ENCODE peak calls at places on chromosome 2, in six cellular contexts. One of them, this sample, is unnamed.

GRCh38 chr2:43495727-43496126 is 100.1 kb downstream of the THADA start:
- DNase-seq in right lobe of liver: no peak
- DNase-seq in HepG2: no peak
- DNase-seq in PC-9: peak
- DNase-seq in AG10803: peak
- DNase-seq in DND-41: no peak
- DNase-seq in this sample: no peak

GRCh38 chr2:237894986-237895543 is 35.6 kb downstream of the RAMP1 start:
- DNase-seq in right lobe of liver: no peak
- DNase-seq in HepG2: no peak
- DNase-seq in PC-9: no peak
- DNase-seq in AG10803: no peak
- DNase-seq in DND-41: no peak
- DNase-seq in this sample: no peak

GRCh38 chr2:62501794-62502500 is 4.0 kb downstream of the TMEM17 start:
- DNase-seq in right lobe of liver: no peak
- DNase-seq in HepG2: no peak
- DNase-seq in PC-9: peak
- DNase-seq in AG10803: peak
- DNase-seq in DND-41: no peak
- DNase-seq in this sample: no peak

GRCh38 chr2:66846887-66847286 is 412.0 kb downstream of the MEIS1 start:
- DNase-seq in right lobe of liver: no peak
- DNase-seq in HepG2: peak
- DNase-seq in PC-9: no peak
- DNase-seq in AG10803: no peak
- DNase-seq in DND-41: no peak
- DNase-seq in this sample: no peak

GRCh38 chr2:129152514-129152913 is 827.0 kb upstream of the RAB6C start:
- DNase-seq in right lobe of liver: no peak
- DNase-seq in HepG2: no peak
- DNase-seq in PC-9: no peak
- DNase-seq in AG10803: no peak
- DNase-seq in DND-41: no peak
- DNase-seq in this sample: no peak

GRCh38 chr2:63614983-63615945 is 26.5 kb downstream of the MDH1 start:
- DNase-seq in right lobe of liver: no peak
- DNase-seq in HepG2: peak
- DNase-seq in PC-9: peak
- DNase-seq in AG10803: peak
- DNase-seq in DND-41: no peak
- DNase-seq in this sample: no peak

GRCh38 chr2:105378276-105378840 is 20.5 kb downstream of the FHL2 start:
- DNase-seq in right lobe of liver: no peak
- DNase-seq in HepG2: no peak
- DNase-seq in PC-9: no peak
- DNase-seq in AG10803: no peak
- DNase-seq in DND-41: no peak
- DNase-seq in this sample: peak

GRCh38 chr2:129857200-129857599 is 122.3 kb upstream of the RAB6C start:
- DNase-seq in right lobe of liver: no peak
- DNase-seq in HepG2: no peak
- DNase-seq in PC-9: no peak
- DNase-seq in AG10803: no peak
- DNase-seq in DND-41: no peak
- DNase-seq in this sample: no peak

GRCh38 chr2:109446531-109447131 is 167.1 kb downstream of the SEPTIN10 start:
- DNase-seq in right lobe of liver: no peak
- DNase-seq in HepG2: no peak
- DNase-seq in PC-9: no peak
- DNase-seq in AG10803: no peak
- DNase-seq in DND-41: no peak
- DNase-seq in this sample: no peak

GRCh38 chr2:105732955-105733607 is 11.6 kb upstream of the NCK2 start:
- DNase-seq in right lobe of liver: no peak
- DNase-seq in HepG2: no peak
- DNase-seq in PC-9: no peak
- DNase-seq in AG10803: no peak
- DNase-seq in DND-41: no peak
- DNase-seq in this sample: peak

GRCh38 chr2:50491541-50492114 is 540.3 kb downstream of the NRXN1 start:
- DNase-seq in right lobe of liver: no peak
- DNase-seq in HepG2: peak
- DNase-seq in PC-9: no peak
- DNase-seq in AG10803: peak
- DNase-seq in DND-41: peak
- DNase-seq in this sample: no peak

GRCh38 chr2:65991332-65991731 is 443.6 kb upstream of the MEIS1 start:
- DNase-seq in right lobe of liver: no peak
- DNase-seq in HepG2: no peak
- DNase-seq in PC-9: no peak
- DNase-seq in AG10803: no peak
- DNase-seq in DND-41: no peak
- DNase-seq in this sample: no peak

GRCh38 chr2:196453613-196454047 is 185.9 kb upstream of the CCDC150 start:
- DNase-seq in right lobe of liver: no peak
- DNase-seq in HepG2: peak
- DNase-seq in PC-9: no peak
- DNase-seq in AG10803: peak
- DNase-seq in DND-41: peak
- DNase-seq in this sample: no peak

GRCh38 chr2:174180165-174180724 is 68.1 kb downstream of the OLA1 start:
- DNase-seq in right lobe of liver: no peak
- DNase-seq in HepG2: peak
- DNase-seq in PC-9: no peak
- DNase-seq in AG10803: peak
- DNase-seq in DND-41: no peak
- DNase-seq in this sample: no peak

GRCh38 chr2:169818241-169818640 is 6.5 kb downstream of the METTL5 start:
- DNase-seq in right lobe of liver: no peak
- DNase-seq in HepG2: no peak
- DNase-seq in PC-9: no peak
- DNase-seq in AG10803: no peak
- DNase-seq in DND-41: no peak
- DNase-seq in this sample: no peak

GRCh38 chr2:229174794-229175529 is 96.1 kb downstream of the PID1 start:
- DNase-seq in right lobe of liver: no peak
- DNase-seq in HepG2: no peak
- DNase-seq in PC-9: no peak
- DNase-seq in AG10803: peak
- DNase-seq in DND-41: no peak
- DNase-seq in this sample: peak

GRCh38 chr2:196925445-196925767 is 1.1 kb downstream of the PGAP1 start:
- DNase-seq in right lobe of liver: no peak
- DNase-seq in HepG2: peak
- DNase-seq in PC-9: no peak
- DNase-seq in AG10803: peak
- DNase-seq in DND-41: no peak
- DNase-seq in this sample: no peak

GRCh38 chr2:12050381-12050780 is 303.9 kb downstream of the LPIN1 start:
- DNase-seq in right lobe of liver: no peak
- DNase-seq in HepG2: peak
- DNase-seq in PC-9: no peak
- DNase-seq in AG10803: peak
- DNase-seq in DND-41: peak
- DNase-seq in this sample: no peak

GRCh38 chr2:30662268-30663131 is 144.7 kb downstream of the CAPN13 start:
- DNase-seq in right lobe of liver: no peak
- DNase-seq in HepG2: no peak
- DNase-seq in PC-9: peak
- DNase-seq in AG10803: peak
- DNase-seq in DND-41: no peak
- DNase-seq in this sample: no peak

GRCh38 chr2:46538393-46538792 is 59.0 kb downstream of the TMEM247 start:
- DNase-seq in right lobe of liver: no peak
- DNase-seq in HepG2: no peak
- DNase-seq in PC-9: no peak
- DNase-seq in AG10803: peak
- DNase-seq in DND-41: no peak
- DNase-seq in this sample: no peak

GRCh38 chr2:28325567-28326468 is 66.8 kb upstream of the FOSL2 start:
- DNase-seq in right lobe of liver: no peak
- DNase-seq in HepG2: no peak
- DNase-seq in PC-9: peak
- DNase-seq in AG10803: no peak
- DNase-seq in DND-41: peak
- DNase-seq in this sample: no peak

GRCh38 chr2:136281281-136282117 is 163.6 kb upstream of the CXCR4 start:
- DNase-seq in right lobe of liver: no peak
- DNase-seq in HepG2: no peak
- DNase-seq in PC-9: no peak
- DNase-seq in AG10803: no peak
- DNase-seq in DND-41: no peak
- DNase-seq in this sample: no peak

GRCh38 chr2:190746971-190747761 is 98.3 kb downstream of the NAB1 start:
- DNase-seq in right lobe of liver: no peak
- DNase-seq in HepG2: no peak
- DNase-seq in PC-9: no peak
- DNase-seq in AG10803: peak
- DNase-seq in DND-41: no peak
- DNase-seq in this sample: no peak

DNA sequence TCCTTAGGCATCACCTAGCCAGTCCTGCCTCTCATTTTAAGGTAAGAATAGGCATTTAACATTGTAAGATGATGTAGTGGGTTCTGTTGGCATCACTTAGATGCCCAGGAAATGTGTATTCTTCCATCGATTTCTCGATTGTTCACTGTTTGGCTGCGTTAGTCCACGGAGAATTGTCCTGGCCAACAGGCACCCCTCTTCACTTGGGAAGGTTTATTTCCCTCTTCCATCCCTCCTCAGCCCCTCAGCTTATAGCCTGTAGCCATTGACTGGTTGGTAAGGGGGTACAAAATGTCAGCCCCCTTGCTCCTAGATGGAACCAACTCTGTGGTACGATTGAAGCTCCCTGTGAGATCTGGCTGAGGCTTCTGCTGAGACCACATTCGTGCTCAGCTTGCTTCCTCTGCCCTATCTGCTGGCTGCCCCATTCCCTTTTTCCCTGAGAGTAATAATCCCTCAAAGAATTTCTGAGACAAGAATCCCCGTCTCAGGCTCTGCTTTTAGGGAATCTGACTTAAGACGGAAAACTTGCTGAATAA is 43.4 kb downstream of the PLEKHA3 start:
- DNase-seq in right lobe of liver: no peak
- DNase-seq in HepG2: no peak
- DNase-seq in PC-9: no peak
- DNase-seq in AG10803: no peak
- DNase-seq in DND-41: peak
- DNase-seq in this sample: no peak
- TF ChIP-seq CTCF in right lobe of liver: no peak
- TF ChIP-seq CTCF in HepG2: no peak
- TF ChIP-seq CTCF in PC-9: no peak
- TF ChIP-seq CTCF in AG10803: no peak
- TF ChIP-seq CTCF in DND-41: no peak
- TF ChIP-seq CTCF in this sample: no peak

GRCh38 chr2:98263362-98263761 is 82.9 kb upstream of the CNGA3 start:
- DNase-seq in right lobe of liver: no peak
- DNase-seq in HepG2: no peak
- DNase-seq in PC-9: no peak
- DNase-seq in AG10803: no peak
- DNase-seq in DND-41: no peak
- DNase-seq in this sample: no peak

GRCh38 chr2:98269830-98270229 is 76.4 kb upstream of the CNGA3 start:
- DNase-seq in right lobe of liver: no peak
- DNase-seq in HepG2: no peak
- DNase-seq in PC-9: no peak
- DNase-seq in AG10803: peak
- DNase-seq in DND-41: no peak
- DNase-seq in this sample: no peak

DNA sequence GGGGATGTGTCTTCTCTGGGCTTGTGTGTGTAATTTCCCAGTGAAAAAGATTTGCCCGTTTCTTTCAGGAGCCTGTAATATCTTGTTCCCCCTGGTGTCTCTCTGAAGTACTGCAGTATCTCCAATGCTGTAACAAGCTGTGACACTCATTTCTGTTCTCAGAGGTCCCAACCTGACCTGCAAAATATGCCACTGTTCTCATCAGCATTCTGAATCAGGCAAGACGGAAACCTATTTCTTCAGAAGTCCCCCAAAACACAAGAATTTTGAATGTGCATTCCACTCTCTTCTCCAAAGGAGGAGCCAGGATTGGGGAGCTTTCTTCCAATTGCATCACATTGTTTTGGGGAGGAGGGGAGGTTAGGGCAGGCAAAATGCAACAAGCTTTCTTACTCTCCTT is 77.0 kb upstream of the CNGA3 start:
- DNase-seq in right lobe of liver: no peak
- DNase-seq in HepG2: peak
- DNase-seq in PC-9: no peak
- DNase-seq in AG10803: peak
- DNase-seq in DND-41: peak
- DNase-seq in this sample: no peak
- TF ChIP-seq CTCF in right lobe of liver: peak
- TF ChIP-seq CTCF in HepG2: peak
- TF ChIP-seq CTCF in PC-9: peak
- TF ChIP-seq CTCF in AG10803: peak
- TF ChIP-seq CTCF in DND-41: peak
- TF ChIP-seq CTCF in this sample: peak

DNA sequence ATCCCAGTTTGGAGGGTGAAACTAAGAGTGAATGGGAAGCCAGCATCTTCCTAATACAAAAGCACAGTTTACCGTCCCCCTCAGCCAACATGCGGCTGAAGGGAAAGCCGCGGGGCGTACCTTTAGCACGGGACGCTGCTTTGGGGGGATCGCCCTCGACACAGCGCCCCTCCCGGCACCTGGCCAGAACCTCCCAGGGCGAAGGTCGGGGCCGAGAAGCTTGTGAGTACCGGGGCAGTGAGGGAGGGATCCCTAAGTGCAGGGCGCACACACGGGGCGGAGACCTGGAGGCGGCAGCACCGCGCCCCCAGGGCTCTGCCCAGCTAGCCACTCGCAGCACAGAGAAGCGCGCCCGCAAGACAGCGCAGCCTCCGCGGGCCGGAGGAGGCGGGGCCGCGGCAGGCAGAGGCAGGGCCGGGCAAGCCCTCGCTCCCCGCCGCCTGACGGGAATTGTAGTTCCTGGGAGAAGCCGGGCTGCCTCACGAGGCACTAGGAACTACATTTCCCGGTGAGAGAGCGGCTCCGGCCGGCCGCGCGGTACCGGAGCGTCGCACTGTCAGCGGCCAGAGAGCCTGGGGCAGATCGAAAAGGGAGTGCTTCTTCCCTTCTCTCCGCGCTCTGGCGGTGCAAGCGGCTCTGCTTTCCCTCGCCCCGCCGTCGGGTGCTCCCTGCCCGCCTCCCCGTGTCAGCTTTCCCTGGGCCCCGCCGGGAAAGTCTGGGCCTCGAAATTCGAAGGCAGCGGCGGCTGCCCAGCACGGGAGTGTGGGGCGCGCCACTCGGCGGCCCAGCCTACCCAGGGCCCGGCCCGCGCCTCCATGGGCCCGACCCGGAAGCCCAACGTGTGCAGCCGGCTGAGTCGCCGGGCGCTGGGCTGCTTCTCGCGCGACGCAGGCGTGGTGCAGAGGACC is at the start of the genes DCAF17 and METTL8:
- DNase-seq in right lobe of liver: peak
- DNase-seq in HepG2: peak
- DNase-seq in PC-9: peak
- DNase-seq in AG10803: peak
- DNase-seq in DND-41: peak
- DNase-seq in this sample: peak
- TF ChIP-seq CTCF in right lobe of liver: peak
- TF ChIP-seq CTCF in HepG2: peak
- TF ChIP-seq CTCF in PC-9: peak
- TF ChIP-seq CTCF in AG10803: no peak
- TF ChIP-seq CTCF in DND-41: peak
- TF ChIP-seq CTCF in this sample: no peak

GRCh38 chr2:157596992-157597681 is 31.5 kb downstream of the ACVR1C start:
- DNase-seq in right lobe of liver: peak
- DNase-seq in HepG2: no peak
- DNase-seq in PC-9: no peak
- DNase-seq in AG10803: peak
- DNase-seq in DND-41: no peak
- DNase-seq in this sample: no peak
- TF ChIP-seq CTCF in right lobe of liver: peak
- TF ChIP-seq CTCF in HepG2: peak
- TF ChIP-seq CTCF in PC-9: no peak
- TF ChIP-seq CTCF in AG10803: peak
- TF ChIP-seq CTCF in DND-41: no peak
- TF ChIP-seq CTCF in this sample: peak